ENCODE peak calls at places on chromosomes 13 and 19, in eight cellular contexts. One of them, this sample, is unnamed.

GRCh38 chr13:28540612-28541011 is 45.7 kb upstream of the FLT1 start:
- DNase-seq in hippocampal formation: no peak
- DNase-seq in stimulated activated naive CD8-positive, alpha-beta T cell treated with anti-CD3 and anti-CD28 coated beads, Interleukin-15, amount 100 ng/mL, for 72 hours: no peak
- DNase-seq in substantia nigra: no peak
- DNase-seq in HT-29: no peak
- DNase-seq in activated CD4-positive, alpha-beta T cell treated with anti-CD3 and anti-CD28 coated beads, Interleukin-2, amount 50 U/mL, for 4 hours: no peak
- DNase-seq in fibroblast of lung: no peak
- DNase-seq in upper lobe of right lung: no peak
- DNase-seq in this sample: no peak

GRCh38 chr13:101838305-101838835 is 385.9 kb downstream of the ITGBL1 start:
- DNase-seq in hippocampal formation: no peak
- DNase-seq in stimulated activated naive CD8-positive, alpha-beta T cell treated with anti-CD3 and anti-CD28 coated beads, Interleukin-15, amount 100 ng/mL, for 72 hours: no peak
- DNase-seq in substantia nigra: no peak
- DNase-seq in HT-29: no peak
- DNase-seq in activated CD4-positive, alpha-beta T cell treated with anti-CD3 and anti-CD28 coated beads, Interleukin-2, amount 50 U/mL, for 4 hours: no peak
- DNase-seq in fibroblast of lung: peak
- DNase-seq in upper lobe of right lung: no peak
- DNase-seq in this sample: no peak

GRCh38 chr19:50496189-50497029 is 14.6 kb downstream of the JOSD2 start:
- DNase-seq in hippocampal formation: peak
- DNase-seq in stimulated activated naive CD8-positive, alpha-beta T cell treated with anti-CD3 and anti-CD28 coated beads, Interleukin-15, amount 100 ng/mL, for 72 hours: no peak
- DNase-seq in substantia nigra: peak
- DNase-seq in HT-29: peak
- DNase-seq in activated CD4-positive, alpha-beta T cell treated with anti-CD3 and anti-CD28 coated beads, Interleukin-2, amount 50 U/mL, for 4 hours: no peak
- DNase-seq in fibroblast of lung: no peak
- DNase-seq in upper lobe of right lung: peak
- DNase-seq in this sample: no peak

GRCh38 chr19:31280266-31281006 is 68.8 kb downstream of the TSHZ3 start:
- DNase-seq in hippocampal formation: no peak
- DNase-seq in stimulated activated naive CD8-positive, alpha-beta T cell treated with anti-CD3 and anti-CD28 coated beads, Interleukin-15, amount 100 ng/mL, for 72 hours: no peak
- DNase-seq in substantia nigra: no peak
- DNase-seq in HT-29: no peak
- DNase-seq in activated CD4-positive, alpha-beta T cell treated with anti-CD3 and anti-CD28 coated beads, Interleukin-2, amount 50 U/mL, for 4 hours: no peak
- DNase-seq in fibroblast of lung: no peak
- DNase-seq in upper lobe of right lung: peak
- DNase-seq in this sample: no peak

GRCh38 chr13:43766766-43767165 is 20.0 kb downstream of the ENOX1 start:
- DNase-seq in hippocampal formation: no peak
- DNase-seq in stimulated activated naive CD8-positive, alpha-beta T cell treated with anti-CD3 and anti-CD28 coated beads, Interleukin-15, amount 100 ng/mL, for 72 hours: no peak
- DNase-seq in substantia nigra: no peak
- DNase-seq in HT-29: no peak
- DNase-seq in activated CD4-positive, alpha-beta T cell treated with anti-CD3 and anti-CD28 coated beads, Interleukin-2, amount 50 U/mL, for 4 hours: no peak
- DNase-seq in fibroblast of lung: no peak
- DNase-seq in upper lobe of right lung: no peak
- DNase-seq in this sample: no peak

GRCh38 chr19:6697291-6697690 is 23.2 kb downstream of the C3 start:
- DNase-seq in hippocampal formation: no peak
- DNase-seq in stimulated activated naive CD8-positive, alpha-beta T cell treated with anti-CD3 and anti-CD28 coated beads, Interleukin-15, amount 100 ng/mL, for 72 hours: no peak
- DNase-seq in substantia nigra: no peak
- DNase-seq in HT-29: no peak
- DNase-seq in activated CD4-positive, alpha-beta T cell treated with anti-CD3 and anti-CD28 coated beads, Interleukin-2, amount 50 U/mL, for 4 hours: no peak
- DNase-seq in fibroblast of lung: no peak
- DNase-seq in upper lobe of right lung: no peak
- DNase-seq in this sample: no peak

GRCh38 chr19:14416743-14417214 is 2.4 kb downstream of the DDX39A start:
- DNase-seq in hippocampal formation: no peak
- DNase-seq in stimulated activated naive CD8-positive, alpha-beta T cell treated with anti-CD3 and anti-CD28 coated beads, Interleukin-15, amount 100 ng/mL, for 72 hours: no peak
- DNase-seq in substantia nigra: no peak
- DNase-seq in HT-29: no peak
- DNase-seq in activated CD4-positive, alpha-beta T cell treated with anti-CD3 and anti-CD28 coated beads, Interleukin-2, amount 50 U/mL, for 4 hours: no peak
- DNase-seq in fibroblast of lung: no peak
- DNase-seq in upper lobe of right lung: no peak
- DNase-seq in this sample: no peak

GRCh38 chr19:15656467-15656866 is 15.8 kb downstream of the CYP4F3 start:
- DNase-seq in hippocampal formation: no peak
- DNase-seq in stimulated activated naive CD8-positive, alpha-beta T cell treated with anti-CD3 and anti-CD28 coated beads, Interleukin-15, amount 100 ng/mL, for 72 hours: no peak
- DNase-seq in substantia nigra: no peak
- DNase-seq in HT-29: no peak
- DNase-seq in activated CD4-positive, alpha-beta T cell treated with anti-CD3 and anti-CD28 coated beads, Interleukin-2, amount 50 U/mL, for 4 hours: no peak
- DNase-seq in fibroblast of lung: no peak
- DNase-seq in upper lobe of right lung: no peak
- DNase-seq in this sample: no peak

GRCh38 chr13:32587014-32587773 is 942 bp downstream of the PDS5B start:
- DNase-seq in hippocampal formation: peak
- DNase-seq in stimulated activated naive CD8-positive, alpha-beta T cell treated with anti-CD3 and anti-CD28 coated beads, Interleukin-15, amount 100 ng/mL, for 72 hours: peak
- DNase-seq in substantia nigra: peak
- DNase-seq in HT-29: peak
- DNase-seq in activated CD4-positive, alpha-beta T cell treated with anti-CD3 and anti-CD28 coated beads, Interleukin-2, amount 50 U/mL, for 4 hours: peak
- DNase-seq in fibroblast of lung: peak
- DNase-seq in upper lobe of right lung: peak
- DNase-seq in this sample: peak

GRCh38 chr13:25756251-25756650 is 295.6 kb downstream of the SHISA2 start:
- DNase-seq in hippocampal formation: no peak
- DNase-seq in stimulated activated naive CD8-positive, alpha-beta T cell treated with anti-CD3 and anti-CD28 coated beads, Interleukin-15, amount 100 ng/mL, for 72 hours: no peak
- DNase-seq in substantia nigra: no peak
- DNase-seq in HT-29: no peak
- DNase-seq in activated CD4-positive, alpha-beta T cell treated with anti-CD3 and anti-CD28 coated beads, Interleukin-2, amount 50 U/mL, for 4 hours: no peak
- DNase-seq in fibroblast of lung: no peak
- DNase-seq in upper lobe of right lung: no peak
- DNase-seq in this sample: no peak

GRCh38 chr13:20980899-20981298 is 78.4 kb upstream of the XPO4 start:
- DNase-seq in hippocampal formation: no peak
- DNase-seq in stimulated activated naive CD8-positive, alpha-beta T cell treated with anti-CD3 and anti-CD28 coated beads, Interleukin-15, amount 100 ng/mL, for 72 hours: no peak
- DNase-seq in substantia nigra: no peak
- DNase-seq in HT-29: no peak
- DNase-seq in activated CD4-positive, alpha-beta T cell treated with anti-CD3 and anti-CD28 coated beads, Interleukin-2, amount 50 U/mL, for 4 hours: no peak
- DNase-seq in fibroblast of lung: no peak
- DNase-seq in upper lobe of right lung: no peak
- DNase-seq in this sample: no peak

GRCh38 chr19:17202249-17202648 is 12.9 kb upstream of the USE1 start:
- DNase-seq in hippocampal formation: no peak
- DNase-seq in stimulated activated naive CD8-positive, alpha-beta T cell treated with anti-CD3 and anti-CD28 coated beads, Interleukin-15, amount 100 ng/mL, for 72 hours: no peak
- DNase-seq in substantia nigra: no peak
- DNase-seq in HT-29: no peak
- DNase-seq in activated CD4-positive, alpha-beta T cell treated with anti-CD3 and anti-CD28 coated beads, Interleukin-2, amount 50 U/mL, for 4 hours: no peak
- DNase-seq in fibroblast of lung: no peak
- DNase-seq in upper lobe of right lung: no peak
- DNase-seq in this sample: no peak

GRCh38 chr13:107669356-107669755 is 546.0 kb downstream of the LIG4 start:
- DNase-seq in hippocampal formation: no peak
- DNase-seq in stimulated activated naive CD8-positive, alpha-beta T cell treated with anti-CD3 and anti-CD28 coated beads, Interleukin-15, amount 100 ng/mL, for 72 hours: no peak
- DNase-seq in substantia nigra: no peak
- DNase-seq in HT-29: no peak
- DNase-seq in activated CD4-positive, alpha-beta T cell treated with anti-CD3 and anti-CD28 coated beads, Interleukin-2, amount 50 U/mL, for 4 hours: no peak
- DNase-seq in fibroblast of lung: peak
- DNase-seq in upper lobe of right lung: no peak
- DNase-seq in this sample: no peak

GRCh38 chr13:93345642-93346220 is 119.1 kb downstream of the GPC6 start:
- DNase-seq in hippocampal formation: no peak
- DNase-seq in stimulated activated naive CD8-positive, alpha-beta T cell treated with anti-CD3 and anti-CD28 coated beads, Interleukin-15, amount 100 ng/mL, for 72 hours: no peak
- DNase-seq in substantia nigra: no peak
- DNase-seq in HT-29: no peak
- DNase-seq in activated CD4-positive, alpha-beta T cell treated with anti-CD3 and anti-CD28 coated beads, Interleukin-2, amount 50 U/mL, for 4 hours: no peak
- DNase-seq in fibroblast of lung: peak
- DNase-seq in upper lobe of right lung: no peak
- DNase-seq in this sample: no peak

GRCh38 chr19:52335768-52336116 is 301 bp upstream of the ZNF610 start:
- DNase-seq in hippocampal formation: no peak
- DNase-seq in stimulated activated naive CD8-positive, alpha-beta T cell treated with anti-CD3 and anti-CD28 coated beads, Interleukin-15, amount 100 ng/mL, for 72 hours: no peak
- DNase-seq in substantia nigra: no peak
- DNase-seq in HT-29: no peak
- DNase-seq in activated CD4-positive, alpha-beta T cell treated with anti-CD3 and anti-CD28 coated beads, Interleukin-2, amount 50 U/mL, for 4 hours: no peak
- DNase-seq in fibroblast of lung: no peak
- DNase-seq in upper lobe of right lung: no peak
- DNase-seq in this sample: no peak

GRCh38 chr19:50325310-50326100 is 3.7 kb downstream of the KCNC3 start:
- DNase-seq in hippocampal formation: peak
- DNase-seq in stimulated activated naive CD8-positive, alpha-beta T cell treated with anti-CD3 and anti-CD28 coated beads, Interleukin-15, amount 100 ng/mL, for 72 hours: peak
- DNase-seq in substantia nigra: peak
- DNase-seq in HT-29: peak
- DNase-seq in activated CD4-positive, alpha-beta T cell treated with anti-CD3 and anti-CD28 coated beads, Interleukin-2, amount 50 U/mL, for 4 hours: peak
- DNase-seq in fibroblast of lung: peak
- DNase-seq in upper lobe of right lung: peak
- DNase-seq in this sample: peak

GRCh38 chr13:28684257-28684656 is 25.3 kb downstream of the POMP start:
- DNase-seq in hippocampal formation: no peak
- DNase-seq in stimulated activated naive CD8-positive, alpha-beta T cell treated with anti-CD3 and anti-CD28 coated beads, Interleukin-15, amount 100 ng/mL, for 72 hours: no peak
- DNase-seq in substantia nigra: no peak
- DNase-seq in HT-29: peak
- DNase-seq in activated CD4-positive, alpha-beta T cell treated with anti-CD3 and anti-CD28 coated beads, Interleukin-2, amount 50 U/mL, for 4 hours: no peak
- DNase-seq in fibroblast of lung: no peak
- DNase-seq in upper lobe of right lung: peak
- DNase-seq in this sample: no peak

GRCh38 chr19:39308531-39309304 is 11.9 kb downstream of the LRFN1 start:
- DNase-seq in hippocampal formation: no peak
- DNase-seq in stimulated activated naive CD8-positive, alpha-beta T cell treated with anti-CD3 and anti-CD28 coated beads, Interleukin-15, amount 100 ng/mL, for 72 hours: no peak
- DNase-seq in substantia nigra: no peak
- DNase-seq in HT-29: peak
- DNase-seq in activated CD4-positive, alpha-beta T cell treated with anti-CD3 and anti-CD28 coated beads, Interleukin-2, amount 50 U/mL, for 4 hours: no peak
- DNase-seq in fibroblast of lung: no peak
- DNase-seq in upper lobe of right lung: no peak
- DNase-seq in this sample: no peak

GRCh38 chr13:109154546-109154945 is 525.1 kb downstream of the MYO16 start:
- DNase-seq in hippocampal formation: no peak
- DNase-seq in stimulated activated naive CD8-positive, alpha-beta T cell treated with anti-CD3 and anti-CD28 coated beads, Interleukin-15, amount 100 ng/mL, for 72 hours: no peak
- DNase-seq in substantia nigra: no peak
- DNase-seq in HT-29: no peak
- DNase-seq in activated CD4-positive, alpha-beta T cell treated with anti-CD3 and anti-CD28 coated beads, Interleukin-2, amount 50 U/mL, for 4 hours: no peak
- DNase-seq in fibroblast of lung: peak
- DNase-seq in upper lobe of right lung: no peak
- DNase-seq in this sample: no peak

GRCh38 chr13:79995334-79995733 is 345.6 kb downstream of the SPRY2 start:
- DNase-seq in hippocampal formation: no peak
- DNase-seq in stimulated activated naive CD8-positive, alpha-beta T cell treated with anti-CD3 and anti-CD28 coated beads, Interleukin-15, amount 100 ng/mL, for 72 hours: no peak
- DNase-seq in substantia nigra: no peak
- DNase-seq in HT-29: no peak
- DNase-seq in activated CD4-positive, alpha-beta T cell treated with anti-CD3 and anti-CD28 coated beads, Interleukin-2, amount 50 U/mL, for 4 hours: no peak
- DNase-seq in fibroblast of lung: peak
- DNase-seq in upper lobe of right lung: no peak
- DNase-seq in this sample: no peak

GRCh38 chr13:110392510-110393233 is 85.6 kb downstream of the COL4A2 start:
- DNase-seq in hippocampal formation: no peak
- DNase-seq in stimulated activated naive CD8-positive, alpha-beta T cell treated with anti-CD3 and anti-CD28 coated beads, Interleukin-15, amount 100 ng/mL, for 72 hours: no peak
- DNase-seq in substantia nigra: no peak
- DNase-seq in HT-29: no peak
- DNase-seq in activated CD4-positive, alpha-beta T cell treated with anti-CD3 and anti-CD28 coated beads, Interleukin-2, amount 50 U/mL, for 4 hours: no peak
- DNase-seq in fibroblast of lung: peak
- DNase-seq in upper lobe of right lung: no peak
- DNase-seq in this sample: no peak

GRCh38 chr19:11261431-11261901 is 858 bp downstream of the DOCK6 start:
- DNase-seq in hippocampal formation: no peak
- DNase-seq in stimulated activated naive CD8-positive, alpha-beta T cell treated with anti-CD3 and anti-CD28 coated beads, Interleukin-15, amount 100 ng/mL, for 72 hours: no peak
- DNase-seq in substantia nigra: no peak
- DNase-seq in HT-29: no peak
- DNase-seq in activated CD4-positive, alpha-beta T cell treated with anti-CD3 and anti-CD28 coated beads, Interleukin-2, amount 50 U/mL, for 4 hours: no peak
- DNase-seq in fibroblast of lung: no peak
- DNase-seq in upper lobe of right lung: no peak
- DNase-seq in this sample: no peak

GRCh38 chr19:18093439-18094161 is 4.0 kb upstream of the MAST3 start:
- DNase-seq in hippocampal formation: no peak
- DNase-seq in stimulated activated naive CD8-positive, alpha-beta T cell treated with anti-CD3 and anti-CD28 coated beads, Interleukin-15, amount 100 ng/mL, for 72 hours: no peak
- DNase-seq in substantia nigra: no peak
- DNase-seq in HT-29: no peak
- DNase-seq in activated CD4-positive, alpha-beta T cell treated with anti-CD3 and anti-CD28 coated beads, Interleukin-2, amount 50 U/mL, for 4 hours: no peak
- DNase-seq in fibroblast of lung: no peak
- DNase-seq in upper lobe of right lung: no peak
- DNase-seq in this sample: no peak

GRCh38 chr13:32911506-32911905 is 104.7 kb upstream of the KL start:
- DNase-seq in hippocampal formation: no peak
- DNase-seq in stimulated activated naive CD8-positive, alpha-beta T cell treated with anti-CD3 and anti-CD28 coated beads, Interleukin-15, amount 100 ng/mL, for 72 hours: peak
- DNase-seq in substantia nigra: peak
- DNase-seq in HT-29: peak
- DNase-seq in activated CD4-positive, alpha-beta T cell treated with anti-CD3 and anti-CD28 coated beads, Interleukin-2, amount 50 U/mL, for 4 hours: no peak
- DNase-seq in fibroblast of lung: no peak
- DNase-seq in upper lobe of right lung: no peak
- DNase-seq in this sample: peak

GRCh38 chr19:4115818-4116385 is 8.0 kb downstream of the MAP2K2 start:
- DNase-seq in hippocampal formation: no peak
- DNase-seq in stimulated activated naive CD8-positive, alpha-beta T cell treated with anti-CD3 and anti-CD28 coated beads, Interleukin-15, amount 100 ng/mL, for 72 hours: no peak
- DNase-seq in substantia nigra: no peak
- DNase-seq in HT-29: no peak
- DNase-seq in activated CD4-positive, alpha-beta T cell treated with anti-CD3 and anti-CD28 coated beads, Interleukin-2, amount 50 U/mL, for 4 hours: no peak
- DNase-seq in fibroblast of lung: no peak
- DNase-seq in upper lobe of right lung: no peak
- DNase-seq in this sample: no peak

GRCh38 chr13:21243045-21243842 is 66.8 kb downstream of the MRPL57 start:
- DNase-seq in hippocampal formation: no peak
- DNase-seq in stimulated activated naive CD8-positive, alpha-beta T cell treated with anti-CD3 and anti-CD28 coated beads, Interleukin-15, amount 100 ng/mL, for 72 hours: no peak
- DNase-seq in substantia nigra: no peak
- DNase-seq in HT-29: peak
- DNase-seq in activated CD4-positive, alpha-beta T cell treated with anti-CD3 and anti-CD28 coated beads, Interleukin-2, amount 50 U/mL, for 4 hours: no peak
- DNase-seq in fibroblast of lung: no peak
- DNase-seq in upper lobe of right lung: no peak
- DNase-seq in this sample: no peak

GRCh38 chr13:27425918-27426630 is 1.7 kb downstream of the GTF3A start:
- DNase-seq in hippocampal formation: peak
- DNase-seq in stimulated activated naive CD8-positive, alpha-beta T cell treated with anti-CD3 and anti-CD28 coated beads, Interleukin-15, amount 100 ng/mL, for 72 hours: peak
- DNase-seq in substantia nigra: peak
- DNase-seq in HT-29: peak
- DNase-seq in activated CD4-positive, alpha-beta T cell treated with anti-CD3 and anti-CD28 coated beads, Interleukin-2, amount 50 U/mL, for 4 hours: peak
- DNase-seq in fibroblast of lung: peak
- DNase-seq in upper lobe of right lung: peak
- DNase-seq in this sample: peak

GRCh38 chr19:55146648-55147218 is 2.3 kb downstream of the TNNT1 start:
- DNase-seq in hippocampal formation: no peak
- DNase-seq in stimulated activated naive CD8-positive, alpha-beta T cell treated with anti-CD3 and anti-CD28 coated beads, Interleukin-15, amount 100 ng/mL, for 72 hours: no peak
- DNase-seq in substantia nigra: no peak
- DNase-seq in HT-29: peak
- DNase-seq in activated CD4-positive, alpha-beta T cell treated with anti-CD3 and anti-CD28 coated beads, Interleukin-2, amount 50 U/mL, for 4 hours: no peak
- DNase-seq in fibroblast of lung: no peak
- DNase-seq in upper lobe of right lung: no peak
- DNase-seq in this sample: no peak

GRCh38 chr19:56670961-56671612 is 470 bp downstream of the ZNF835 start:
- DNase-seq in hippocampal formation: no peak
- DNase-seq in stimulated activated naive CD8-positive, alpha-beta T cell treated with anti-CD3 and anti-CD28 coated beads, Interleukin-15, amount 100 ng/mL, for 72 hours: no peak
- DNase-seq in substantia nigra: no peak
- DNase-seq in HT-29: no peak
- DNase-seq in activated CD4-positive, alpha-beta T cell treated with anti-CD3 and anti-CD28 coated beads, Interleukin-2, amount 50 U/mL, for 4 hours: no peak
- DNase-seq in fibroblast of lung: no peak
- DNase-seq in upper lobe of right lung: no peak
- DNase-seq in this sample: no peak

GRCh38 chr13:72489751-72490150 is 237.7 kb downstream of the MZT1 start:
- DNase-seq in hippocampal formation: no peak
- DNase-seq in stimulated activated naive CD8-positive, alpha-beta T cell treated with anti-CD3 and anti-CD28 coated beads, Interleukin-15, amount 100 ng/mL, for 72 hours: no peak
- DNase-seq in substantia nigra: no peak
- DNase-seq in HT-29: no peak
- DNase-seq in activated CD4-positive, alpha-beta T cell treated with anti-CD3 and anti-CD28 coated beads, Interleukin-2, amount 50 U/mL, for 4 hours: no peak
- DNase-seq in fibroblast of lung: no peak
- DNase-seq in upper lobe of right lung: no peak
- DNase-seq in this sample: no peak

GRCh38 chr19:53549354-53549753 is 11.4 kb downstream of the ZNF331 start:
- DNase-seq in hippocampal formation: no peak
- DNase-seq in stimulated activated naive CD8-positive, alpha-beta T cell treated with anti-CD3 and anti-CD28 coated beads, Interleukin-15, amount 100 ng/mL, for 72 hours: no peak
- DNase-seq in substantia nigra: no peak
- DNase-seq in HT-29: no peak
- DNase-seq in activated CD4-positive, alpha-beta T cell treated with anti-CD3 and anti-CD28 coated beads, Interleukin-2, amount 50 U/mL, for 4 hours: no peak
- DNase-seq in fibroblast of lung: peak
- DNase-seq in upper lobe of right lung: no peak
- DNase-seq in this sample: no peak

GRCh38 chr19:51018745-51019543 is 565 bp downstream of the KLK10 start:
- DNase-seq in hippocampal formation: no peak
- DNase-seq in stimulated activated naive CD8-positive, alpha-beta T cell treated with anti-CD3 and anti-CD28 coated beads, Interleukin-15, amount 100 ng/mL, for 72 hours: no peak
- DNase-seq in substantia nigra: no peak
- DNase-seq in HT-29: peak
- DNase-seq in activated CD4-positive, alpha-beta T cell treated with anti-CD3 and anti-CD28 coated beads, Interleukin-2, amount 50 U/mL, for 4 hours: no peak
- DNase-seq in fibroblast of lung: no peak
- DNase-seq in upper lobe of right lung: no peak
- DNase-seq in this sample: no peak

GRCh38 chr19:53865918-53866696 is 1.6 kb upstream of the MYADM start:
- DNase-seq in hippocampal formation: peak
- DNase-seq in stimulated activated naive CD8-positive, alpha-beta T cell treated with anti-CD3 and anti-CD28 coated beads, Interleukin-15, amount 100 ng/mL, for 72 hours: peak
- DNase-seq in substantia nigra: peak
- DNase-seq in HT-29: peak
- DNase-seq in activated CD4-positive, alpha-beta T cell treated with anti-CD3 and anti-CD28 coated beads, Interleukin-2, amount 50 U/mL, for 4 hours: peak
- DNase-seq in fibroblast of lung: peak
- DNase-seq in upper lobe of right lung: peak
- DNase-seq in this sample: no peak

GRCh38 chr19:32933571-32933970 is 38.2 kb downstream of the CEP89 start:
- DNase-seq in hippocampal formation: no peak
- DNase-seq in stimulated activated naive CD8-positive, alpha-beta T cell treated with anti-CD3 and anti-CD28 coated beads, Interleukin-15, amount 100 ng/mL, for 72 hours: no peak
- DNase-seq in substantia nigra: no peak
- DNase-seq in HT-29: no peak
- DNase-seq in activated CD4-positive, alpha-beta T cell treated with anti-CD3 and anti-CD28 coated beads, Interleukin-2, amount 50 U/mL, for 4 hours: no peak
- DNase-seq in fibroblast of lung: no peak
- DNase-seq in upper lobe of right lung: no peak
- DNase-seq in this sample: no peak